ENCODE peak calls at places on chromosomes 4 and X, in eight cellular contexts. Q is breast epithelium, H is left ventricle myocardium inferior, S is SJSA1, C is GM23248, F is HepG2, G is vagina, X is psoas muscle. P is an unnamed sample.

GRCh38 chr4:86338989-86339388 is 20.9 kb downstream of the MAPK10 start:
- DNase-seq in Q (no peak), H (no peak), S (peak; percentile 62), C (peak; percentile 95), F (no peak), G (no peak), X (no peak), P (peak; percentile 84)

GRCh38 chrX:140918398-140919043 is 83.9 kb upstream of the SPANXB1 start:
- DNase-seq in Q (no peak), H (no peak), S (peak; percentile 25), C (peak; percentile 73), F (peak; percentile 44), G (no peak), X (no peak), P (peak; percentile 55)

GRCh38 chrX:17549005-17549685 is 174.1 kb downstream of the NHS start:
- DNase-seq in Q (no peak), H (no peak), S (no peak), C (no peak), F (no peak), G (no peak), X (no peak), P (peak; percentile 18)

GRCh38 chr4:43277003-43277402 is 384.5 kb downstream of the GRXCR1 start:
- DNase-seq in Q (no peak), H (no peak), S (no peak), C (peak; percentile 72), F (no peak), G (no peak), X (no peak), P (peak; percentile 7)

GRCh38 chr4:63226236-63226635 is 1183.0 kb downstream of the TECRL start:
- DNase-seq in Q (no peak), H (no peak), S (no peak), C (no peak), F (no peak), G (no peak), X (no peak), P (no peak)

GRCh38 chrX:123087326-123087725 is 96.8 kb upstream of the GRIA3 start:
- DNase-seq in Q (no peak), H (no peak), S (no peak), C (peak; percentile 73), F (peak; percentile 81), G (no peak), X (no peak), P (no peak)

GRCh38 chr4:164337219-164337944 is 416.5 kb upstream of the SMIM31 start:
- DNase-seq in Q (no peak), H (no peak), S (no peak), C (no peak), F (no peak), G (no peak), X (no peak), P (no peak)

GRCh38 chr4:38387348-38387747 is 276.7 kb upstream of the KLF3 start:
- DNase-seq in Q (no peak), H (peak; percentile 47), S (no peak), C (peak; percentile 14), F (peak; percentile 50), G (no peak), X (peak; percentile 51), P (peak; percentile 97)

GRCh38 chrX:110172215-110172614 is 145.7 kb downstream of the AMMECR1 start:
- DNase-seq in Q (no peak), H (no peak), S (no peak), C (no peak), F (no peak), G (no peak), X (no peak), P (no peak)

GRCh38 chrX:12804655-12805054 is 13.4 kb downstream of the PRPS2 start:
- DNase-seq in Q (peak; percentile 51), H (no peak), S (no peak), C (no peak), F (no peak), G (no peak), X (no peak), P (no peak)

GRCh38 chrX:41391606-41392005 is 55.5 kb upstream of the NYX start:
- DNase-seq in Q (no peak), H (no peak), S (no peak), C (no peak), F (no peak), G (no peak), X (no peak), P (no peak)

GRCh38 chrX:43333543-43333942 is 322.6 kb upstream of the MAOA start:
- DNase-seq in Q (no peak), H (no peak), S (no peak), C (no peak), F (peak; percentile 3), G (no peak), X (no peak), P (no peak)

GRCh38 chr4:39609454-39609911 is 29.2 kb downstream of the SMIM14 start:
- DNase-seq in Q (no peak), H (no peak), S (no peak), C (no peak), F (peak; percentile 64), G (no peak), X (no peak), P (no peak)

GRCh38 chr4:174037049-174037448 is 246.4 kb downstream of the FBXO8 start:
- DNase-seq in Q (no peak), H (no peak), S (no peak), C (peak; percentile 6), F (no peak), G (no peak), X (no peak), P (no peak)

GRCh38 chr4:8278009-8278395 is 8.4 kb downstream of the HTRA3 start:
- DNase-seq in Q (no peak), H (peak; percentile 18), S (no peak), C (peak; percentile 57), F (no peak), G (no peak), X (no peak), P (peak; percentile 36)
- H3K27me3 ChIP-seq in Q (no peaks in the 10 kb centered on the region), H (no peaks in the 10 kb centered on the region), S (no peaks in the 10 kb centered on the region), C (no peaks in the 10 kb centered on the region), F (peaks cover 14% of the 10 kb centered on the region), G (no peaks in the 10 kb centered on the region), X (no peaks in the 10 kb centered on the region), P (no peaks in the 10 kb centered on the region)

DNA sequence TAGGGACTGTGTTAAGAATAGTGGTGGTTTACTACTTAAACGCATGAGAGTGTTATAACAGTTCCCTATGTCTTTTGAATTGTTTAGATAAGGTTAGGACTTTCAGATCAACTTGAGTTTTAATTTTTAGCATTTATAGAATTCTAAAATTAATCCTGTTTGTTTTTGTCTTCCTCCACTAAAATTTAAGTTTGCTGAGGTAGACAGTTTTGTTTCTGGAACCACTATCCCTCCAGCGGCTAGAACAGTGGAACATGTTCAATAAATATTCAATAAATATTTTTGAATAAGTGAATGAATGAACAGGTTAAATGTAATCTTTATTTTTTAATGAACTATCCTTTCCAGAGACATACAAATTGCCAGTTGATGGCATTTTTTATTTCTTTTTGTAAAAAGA is 58.4 kb downstream of the GAB1 start:
- DNase-seq in Q (no peak), H (no peak), S (no peak), C (no peak), F (no peak), G (no peak), X (no peak), P (no peak)
- H3K4me1 ChIP-seq in Q (peaks cover 6% of the 10 kb centered on the region), H (peaks cover 100% of the 10 kb centered on the region), S (no peaks in the 10 kb centered on the region), C (peaks cover 48% of the 10 kb centered on the region), F (peaks cover 22% of the 10 kb centered on the region), G (peaks cover 37% of the 10 kb centered on the region), X (peaks cover 78% of the 10 kb centered on the region), P (peaks cover 31% of the 10 kb centered on the region)

GRCh38 chr4:152081024-152081423 is 320.2 kb upstream of the GATB start:
- DNase-seq in Q (no peak), H (no peak), S (no peak), C (no peak), F (no peak), G (no peak), X (no peak), P (no peak)

GRCh38 chr4:152077582-152077981 is 316.8 kb upstream of the GATB start:
- DNase-seq in Q (no peak), H (no peak), S (no peak), C (no peak), F (no peak), G (no peak), X (no peak), P (no peak)

GRCh38 chr4:152083348-152083747 is 322.5 kb upstream of the GATB start:
- DNase-seq in Q (no peak), H (no peak), S (no peak), C (no peak), F (no peak), G (no peak), X (no peak), P (no peak)

GRCh38 chr4:152075253-152075928 is 314.6 kb upstream of the GATB start:
- DNase-seq in Q (no peak), H (no peak), S (no peak), C (no peak), F (no peak), G (no peak), X (no peak), P (no peak)

DNA sequence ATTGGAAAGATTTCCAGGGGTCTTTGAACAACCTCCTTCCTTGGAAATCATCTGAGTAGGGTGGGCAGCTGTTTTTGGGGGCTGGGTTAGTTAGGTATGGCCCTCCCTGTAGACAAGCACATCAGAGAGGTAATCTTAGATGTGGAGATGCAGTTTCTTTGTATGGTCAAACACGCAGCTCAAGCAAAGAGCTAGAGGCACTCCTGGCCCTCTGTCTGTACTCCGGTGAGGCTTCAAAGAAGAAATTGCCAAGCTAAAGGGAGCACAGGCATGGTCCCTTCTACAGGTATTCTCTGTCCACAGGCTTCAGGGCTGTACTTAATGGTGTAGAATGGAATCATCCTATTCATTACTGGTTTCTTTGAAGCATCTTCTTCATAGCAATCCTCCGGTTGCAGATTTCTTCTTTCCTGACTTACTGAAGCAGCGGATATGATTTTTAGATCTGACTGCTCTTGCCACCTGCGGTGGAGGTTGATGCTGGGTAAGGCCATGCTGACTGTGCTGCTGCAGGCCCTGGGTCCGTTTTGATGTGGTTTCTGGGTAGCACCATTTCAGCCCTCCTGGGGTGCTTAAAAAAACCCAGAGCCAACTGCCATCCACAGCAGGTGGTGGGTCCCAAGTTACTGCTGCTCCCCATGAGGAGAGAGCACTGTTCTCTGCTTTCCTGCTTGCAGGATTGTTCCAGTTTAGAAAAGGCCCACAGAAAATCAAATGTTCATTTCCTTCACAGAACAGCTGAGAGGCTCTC is 318.9 kb upstream of the GATB start:
- DNase-seq in Q (no peak), H (no peak), S (no peak), C (no peak), F (no peak), G (no peak), X (no peak), P (no peak)
- H3K9me3 ChIP-seq in Q (no peaks in the 10 kb centered on the region), H (no peaks in the 10 kb centered on the region), S (no peaks in the 10 kb centered on the region), C (no peaks in the 10 kb centered on the region), F (no peaks in the 10 kb centered on the region), G (no peaks in the 10 kb centered on the region), X (no peaks in the 10 kb centered on the region), P (no peaks in the 10 kb centered on the region)

GRCh38 chrX:129449141-129449540 is 74.1 kb downstream of the SMARCA1 start:
- DNase-seq in Q (no peak), H (no peak), S (no peak), C (no peak), F (no peak), G (no peak), X (no peak), P (no peak)

GRCh38 chrX:129450123-129450522 is 73.2 kb downstream of the SMARCA1 start:
- DNase-seq in Q (no peak), H (no peak), S (no peak), C (no peak), F (no peak), G (no peak), X (no peak), P (no peak)

DNA sequence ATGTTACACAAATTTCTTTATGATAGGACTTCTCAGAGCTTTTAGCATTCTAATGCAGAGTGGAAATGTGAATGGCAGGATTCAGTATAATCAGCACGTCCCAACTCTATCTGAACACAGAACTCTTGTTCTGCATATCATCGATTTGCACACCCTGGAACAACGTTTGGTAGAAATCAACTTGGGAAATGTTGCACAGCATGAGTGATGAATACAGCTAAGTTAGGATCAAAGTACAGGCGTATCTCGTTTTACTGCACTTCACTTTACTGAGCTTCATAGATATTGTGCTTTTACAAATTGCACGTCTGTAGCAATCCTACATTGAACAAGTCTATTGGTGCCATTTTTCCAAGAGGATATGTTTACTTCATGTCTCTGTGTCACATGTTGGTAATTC is 70.8 kb downstream of the SMARCA1 start:
- DNase-seq in Q (no peak), H (no peak), S (no peak), C (no peak), F (no peak), G (no peak), X (no peak), P (no peak)
- H3K27me3 ChIP-seq in Q (no peaks in the 10 kb centered on the region), H (no peaks in the 10 kb centered on the region), S (no peaks in the 10 kb centered on the region), C (no peaks in the 10 kb centered on the region), F (no peaks in the 10 kb centered on the region), G (no peaks in the 10 kb centered on the region), X (no peaks in the 10 kb centered on the region), P (no peaks in the 10 kb centered on the region)